ENCODE peak calls at places on chromosomes 1 and 21, in ten cellular contexts. N is neural progenitor cell; D is GM23248; E is psoas muscle; Q is HCT116; M is cardiac muscle cell; W is CD8-positive, alpha-beta memory T cell; I is prostate gland; U is left ventricle myocardium inferior; K is tibial artery. H is an unnamed sample.

GRCh38 chr21:42021751-42022430 is 11.7 kb upstream of the ZBTB21 start:
- DNase-seq in N (peak; percentile 88), Q (no peak), D (no peak), E (no peak), I (no peak), W (no peak), U (no peak), M (no peak), K (no peak), H (no peak)

GRCh38 chr1:109388884-109389637 is 8.7 kb downstream of the SORT1 start:
- DNase-seq in K (peak; percentile 37), Q (no peak), E (no peak), N (no peak), W (no peak), M (no peak), U (no peak), I (no peak), D (no peak), H (no peak)

GRCh38 chr1:93437976-93438605 is 9.8 kb upstream of the FNBP1L start:
- DNase-seq in E (no peak), M (peak; percentile 41), N (peak; percentile 50), I (no peak), K (no peak), Q (no peak), W (peak; percentile 20), U (no peak), D (peak; percentile 62), H (peak; percentile 20)

GRCh38 chr1:27521336-27522147 is 31.6 kb upstream of the WASF2 start:
- DNase-seq in K (peak; percentile 46), D (peak; percentile 68), U (peak; percentile 63), E (no peak), W (peak; percentile 72), Q (no peak), M (no peak), N (no peak), I (no peak), H (no peak)

GRCh38 chr1:37703061-37703460 is 10.7 kb downstream of the CDCA8 start:
- DNase-seq in I (no peak), N (no peak), E (no peak), K (no peak), Q (no peak), M (no peak), W (no peak), U (no peak), D (no peak), H (no peak)

GRCh38 chr1:207866471-207867135 is 44.3 kb downstream of the CD34 start:
- DNase-seq in E (peak; percentile 60), N (no peak), I (peak; percentile 68), Q (no peak), M (no peak), W (peak; percentile 38), U (peak; percentile 45), D (peak; percentile 54), K (peak; percentile 89), H (no peak)

GRCh38 chr1:15836772-15837669 is 10.5 kb upstream of the SPEN start:
- DNase-seq in U (peak; percentile 54), M (no peak), D (no peak), W (peak; percentile 54), I (no peak), K (no peak), N (peak; percentile 25), Q (no peak), E (peak; percentile 63), H (no peak)

GRCh38 chr1:26317612-26318337 is at the start of gene CD52:
- DNase-seq in M (no peak), K (no peak), N (peak; percentile 63), E (no peak), I (no peak), Q (no peak), W (peak; percentile 83), D (no peak), U (no peak), H (no peak)

GRCh38 chr1:203628185-203628996 is 1.8 kb downstream of the ATP2B4 start:
- DNase-seq in K (peak; percentile 68), D (peak; percentile 82), Q (no peak), W (no peak), N (peak; percentile 89), E (peak; percentile 70), M (peak; percentile 72), I (no peak), U (peak; percentile 30), H (no peak)

GRCh38 chr1:203627819-203628184 is 1.2 kb downstream of the ATP2B4 start:
- DNase-seq in W (peak; percentile 10), K (peak; percentile 51), D (peak; percentile 88), M (no peak), E (no peak), I (no peak), N (peak; percentile 34), U (peak; percentile 29), Q (no peak), H (no peak)

GRCh38 chr1:203630697-203631096 is 4.1 kb downstream of the ATP2B4 start:
- DNase-seq in N (no peak), W (no peak), I (no peak), Q (no peak), K (no peak), D (peak; percentile 50), U (peak; percentile 50), M (no peak), E (no peak), H (no peak)

GRCh38 chr1:203629509-203630082 is 3.0 kb downstream of the ATP2B4 start:
- DNase-seq in E (peak; percentile 82), K (peak; percentile 83), I (no peak), M (peak; percentile 79), U (peak; percentile 82), W (peak; percentile 53), N (peak; percentile 80), Q (no peak), D (peak; percentile 81), H (no peak)

GRCh38 chr1:203628997-203629508 is 2.4 kb downstream of the ATP2B4 start:
- DNase-seq in Q (no peak), M (no peak), D (peak; percentile 51), E (no peak), W (peak; percentile 31), N (no peak), U (no peak), I (no peak), K (no peak), H (no peak)
- H3K4me3 ChIP-seq in Q (no peak overlapping the region), M (peak overlapping the region; percentile 54), D (peak overlapping the region; percentile 96), E (peak overlapping the region; percentile 86), W (peak overlapping the region; percentile 88), N (peak overlapping the region; percentile 83), U (peak overlapping the region; percentile 81), I (peak overlapping the region; percentile 33), K (peak overlapping the region; percentile 67), H (peak overlapping the region; percentile 88)

GRCh38 chr21:23245231-23245630 is 2247.0 kb downstream of the NCAM2 start:
- DNase-seq in K (no peak), Q (no peak), W (no peak), I (no peak), U (no peak), N (no peak), E (no peak), M (no peak), D (no peak), H (no peak)

GRCh38 chr21:23247334-23247733 is 2249.1 kb downstream of the NCAM2 start:
- DNase-seq in U (no peak), K (no peak), M (no peak), I (no peak), Q (no peak), W (no peak), D (no peak), N (no peak), E (no peak), H (no peak)

GRCh38 chr21:23249760-23250159 is 2251.6 kb downstream of the NCAM2 start:
- DNase-seq in M (no peak), K (no peak), I (no peak), N (no peak), E (no peak), W (no peak), U (no peak), D (no peak), Q (no peak), H (no peak)
- H3K9me3 ChIP-seq in M (no peaks in the 10 kb centered on the region), K (no peaks in the 10 kb centered on the region), I (no peaks in the 10 kb centered on the region), N (no peaks in the 10 kb centered on the region), E (no peaks in the 10 kb centered on the region), W (no peaks in the 10 kb centered on the region), U (no peaks in the 10 kb centered on the region), D (no peaks in the 10 kb centered on the region), Q (peaks cover 28% of the 10 kb centered on the region), H (no peaks in the 10 kb centered on the region)

DNA sequence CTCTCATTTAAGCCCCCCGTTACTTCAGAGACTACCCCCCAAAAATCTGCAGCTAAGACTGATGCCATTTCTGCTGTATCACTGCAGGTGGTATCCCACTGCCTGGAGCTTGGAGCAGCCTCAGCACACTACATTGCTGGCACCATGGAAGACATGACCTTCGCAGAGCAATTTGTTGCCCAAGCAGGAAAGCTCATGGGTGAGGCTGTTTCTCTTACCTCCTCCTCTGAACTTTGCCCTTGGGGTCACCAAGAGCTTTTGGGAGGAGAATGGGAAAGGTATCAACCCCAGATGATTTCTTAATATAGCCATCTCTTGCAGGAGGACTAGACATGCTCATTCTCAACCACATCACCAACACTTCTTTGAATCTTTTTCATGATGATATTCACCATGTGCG is 2.0 kb downstream of the HSD11B1 start:
- DNase-seq in E (no peak), D (no peak), Q (no peak), N (no peak), W (no peak), U (no peak), M (no peak), K (no peak), I (no peak), H (no peak)
- H3K4me3 ChIP-seq in E (no peak overlapping the region), D (no peak overlapping the region), Q (no peak overlapping the region), N (no peak overlapping the region), W (no peak overlapping the region), U (no peak overlapping the region), M (no peak overlapping the region), K (no peak overlapping the region), I (no peak overlapping the region), H (no peak overlapping the region)

GRCh38 chr1:2786329-2787162 is 14.9 kb downstream of the TTC34 start:
- DNase-seq in Q (no peak), E (peak; percentile 60), K (no peak), M (no peak), D (peak; percentile 4), U (peak; percentile 45), I (no peak), N (peak; percentile 19), W (peak; percentile 59), H (no peak)

GRCh38 chr1:2789164-2789985 is 12.1 kb downstream of the TTC34 start:
- DNase-seq in E (peak; percentile 36), Q (no peak), I (no peak), N (no peak), D (no peak), W (no peak), K (no peak), U (no peak), M (no peak), H (no peak)

GRCh38 chr1:2789986-2790581 is 11.4 kb downstream of the TTC34 start:
- DNase-seq in W (no peak), E (peak; percentile 38), D (no peak), N (no peak), K (no peak), Q (no peak), M (no peak), I (no peak), U (no peak), H (no peak)

GRCh38 chr1:2787163-2787911 is 14.2 kb downstream of the TTC34 start:
- DNase-seq in E (peak; percentile 36), I (no peak), Q (no peak), U (no peak), N (no peak), K (no peak), W (no peak), D (no peak), M (no peak), H (no peak)

DNA sequence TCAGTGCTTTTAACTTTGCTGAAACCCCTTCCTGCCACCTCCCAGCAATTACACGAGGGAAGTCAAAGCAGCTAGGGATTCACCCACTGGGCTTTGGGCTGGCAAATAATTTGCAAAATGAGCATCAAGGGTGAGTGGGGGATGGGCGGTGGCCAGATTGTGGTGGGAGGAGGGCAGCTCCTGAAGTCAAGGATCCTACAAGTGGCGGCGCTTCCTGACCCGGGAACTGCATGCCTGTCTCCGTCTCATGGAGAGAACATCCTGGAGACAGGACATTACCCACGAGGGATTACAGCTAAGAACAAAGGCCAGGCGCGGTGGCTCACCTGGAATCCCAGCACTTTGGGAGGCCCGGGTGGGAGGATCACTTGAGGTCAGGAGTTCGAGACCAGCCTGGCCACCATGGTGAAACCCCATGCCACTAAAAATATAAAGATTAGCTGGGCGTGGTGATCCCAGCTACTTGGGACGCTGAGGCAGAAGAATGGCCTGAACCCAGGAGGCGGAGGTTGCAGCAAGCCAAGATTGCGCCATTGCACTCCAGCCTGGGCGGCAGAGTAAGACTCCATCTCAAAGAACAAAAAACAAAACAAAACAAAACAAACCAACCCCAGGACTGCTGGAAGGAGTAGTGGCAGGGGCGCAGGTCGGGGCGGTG is 12.9 kb downstream of the TTC34 start:
- DNase-seq in K (no peak), I (no peak), E (peak; percentile 28), N (no peak), D (no peak), U (no peak), W (no peak), M (no peak), Q (no peak), H (no peak)
- H3K9me3 ChIP-seq in K (peaks cover 19% of the 10 kb centered on the region), I (no peaks in the 10 kb centered on the region), E (peaks cover 15% of the 10 kb centered on the region), N (peaks cover 6% of the 10 kb centered on the region), D (no peaks in the 10 kb centered on the region), U (peaks cover 25% of the 10 kb centered on the region), W (peaks cover 4% of the 10 kb centered on the region), M (peaks cover 8% of the 10 kb centered on the region), Q (no peaks in the 10 kb centered on the region), H (peaks cover 70% of the 10 kb centered on the region)

H was measured in AG04450.